ENCODE peak calls at places on chromosomes 12 and 14, in four cellular contexts. One of them, this sample, is unnamed.
A peak's percentile ranks its signal among the peaks of the same experiment; 100 is the strongest.

GRCh38 chr12:13183621-13184020 is 12.9 kb upstream of the EMP1 start:
- DNase-seq in GM23338: no peak
- DNase-seq in stomach: no peak
- DNase-seq in spleen: no peak
- DNase-seq in this sample: no peak

GRCh38 chr14:69860221-69860620 is 19.0 kb upstream of the SMOC1 start:
- DNase-seq in spleen: no peak
- DNase-seq in stomach: no peak
- DNase-seq in GM23338: no peak
- DNase-seq in this sample: no peak

GRCh38 chr12:120093592-120094355 is 22.8 kb downstream of the RAB35 start:
- DNase-seq in spleen: no peak
- DNase-seq in GM23338: peak; percentile 89
- DNase-seq in stomach: no peak
- DNase-seq in this sample: no peak

GRCh38 chr14:74954232-74954946 is 1.0 kb downstream of the PGF start:
- DNase-seq in GM23338: no peak
- DNase-seq in stomach: no peak
- DNase-seq in spleen: no peak
- DNase-seq in this sample: peak; percentile 63

GRCh38 chr14:104735830-104736642 is 12.0 kb downstream of the ADSS1 start:
- DNase-seq in GM23338: no peak
- DNase-seq in spleen: peak; percentile 92
- DNase-seq in stomach: peak; percentile 87
- DNase-seq in this sample: peak; percentile 81

GRCh38 chr14:50225067-50225973 is 6.1 kb downstream of the SOS2 start:
- DNase-seq in stomach: no peak
- DNase-seq in spleen: no peak
- DNase-seq in GM23338: peak; percentile 11
- DNase-seq in this sample: peak; percentile 16

GRCh38 chr12:115700896-115701465 is 576.5 kb downstream of the MED13L start:
- DNase-seq in spleen: no peak
- DNase-seq in stomach: no peak
- DNase-seq in GM23338: no peak
- DNase-seq in this sample: no peak

GRCh38 chr12:109775172-109775881 is 57.9 kb downstream of the TRPV4 start:
- DNase-seq in spleen: peak; percentile 87
- DNase-seq in stomach: peak; percentile 82
- DNase-seq in GM23338: peak; percentile 87
- DNase-seq in this sample: peak; percentile 50

GRCh38 chr14:97459180-97459579 is 662.0 kb downstream of the VRK1 start:
- DNase-seq in GM23338: peak; percentile 17
- DNase-seq in stomach: no peak
- DNase-seq in spleen: no peak
- DNase-seq in this sample: no peak

GRCh38 chr14:31137214-31137889 is 70.2 kb downstream of the HECTD1 start:
- DNase-seq in GM23338: no peak
- DNase-seq in stomach: no peak
- DNase-seq in spleen: no peak
- DNase-seq in this sample: no peak

GRCh38 chr12:18998343-18999270 is 130.9 kb upstream of the PLEKHA5 start:
- DNase-seq in GM23338: no peak
- DNase-seq in spleen: no peak
- DNase-seq in stomach: no peak
- DNase-seq in this sample: no peak

GRCh38 chr12:107512391-107512790 is 173.2 kb upstream of the PWP1 start:
- DNase-seq in stomach: no peak
- DNase-seq in spleen: no peak
- DNase-seq in GM23338: no peak
- DNase-seq in this sample: no peak

GRCh38 chr12:68913682-68914081 is 19.3 kb downstream of the CPM start:
- DNase-seq in spleen: no peak
- DNase-seq in GM23338: no peak
- DNase-seq in stomach: no peak
- DNase-seq in this sample: no peak

GRCh38 chr12:101596172-101596571 is 1.4 kb downstream of the MYBPC1 start:
- DNase-seq in spleen: no peak
- DNase-seq in stomach: no peak
- DNase-seq in GM23338: no peak
- DNase-seq in this sample: no peak

GRCh38 chr12:40152783-40153383 is 47.0 kb upstream of the SLC2A13 start:
- DNase-seq in GM23338: peak; percentile 65
- DNase-seq in spleen: peak; percentile 70
- DNase-seq in stomach: peak; percentile 50
- DNase-seq in this sample: peak; percentile 20

GRCh38 chr14:61355892-61356325 is 34.5 kb downstream of the PRKCH start:
- DNase-seq in spleen: peak; percentile 67
- DNase-seq in GM23338: peak; percentile 81
- DNase-seq in stomach: no peak
- DNase-seq in this sample: peak; percentile 1

GRCh38 chr12:131604859-131605258 is 106.0 kb upstream of the SFSWAP start:
- DNase-seq in spleen: peak; percentile 31
- DNase-seq in GM23338: no peak
- DNase-seq in stomach: no peak
- DNase-seq in this sample: no peak

GRCh38 chr14:100741956-100742355 is 15.3 kb downstream of the DLK1 start:
- DNase-seq in spleen: no peak
- DNase-seq in stomach: no peak
- DNase-seq in GM23338: no peak
- DNase-seq in this sample: no peak

GRCh38 chr14:89720741-89721315 is 233.7 kb downstream of the EFCAB11 start:
- DNase-seq in stomach: peak; percentile 35
- DNase-seq in GM23338: peak; percentile 40
- DNase-seq in spleen: peak; percentile 90
- DNase-seq in this sample: no peak

GRCh38 chr12:2183556-2184541 is 131.1 kb downstream of the CACNA1C start:
- DNase-seq in GM23338: peak; percentile 56
- DNase-seq in stomach: no peak
- DNase-seq in spleen: no peak
- DNase-seq in this sample: peak; percentile 11

GRCh38 chr12:8996682-8997405 is 7.5 kb downstream of the KLRG1 start:
- DNase-seq in spleen: no peak
- DNase-seq in stomach: no peak
- DNase-seq in GM23338: no peak
- DNase-seq in this sample: no peak

GRCh38 chr12:28578361-28578760 is 388.1 kb downstream of the CCDC91 start:
- DNase-seq in spleen: no peak
- DNase-seq in stomach: no peak
- DNase-seq in GM23338: no peak
- DNase-seq in this sample: no peak

GRCh38 chr14:64208261-64208660 is 85.9 kb downstream of the ESR2 start:
- DNase-seq in stomach: no peak
- DNase-seq in spleen: no peak
- DNase-seq in GM23338: no peak
- DNase-seq in this sample: no peak

GRCh38 chr12:27616356-27617150 is 79.7 kb upstream of the REP15 start:
- DNase-seq in stomach: no peak
- DNase-seq in GM23338: no peak
- DNase-seq in spleen: no peak
- DNase-seq in this sample: no peak

GRCh38 chr12:109098142-109098652 is 800 bp downstream of the UNG start:
- DNase-seq in GM23338: no peak
- DNase-seq in stomach: peak; percentile 65
- DNase-seq in spleen: no peak
- DNase-seq in this sample: no peak

GRCh38 chr12:70962226-70962794 is 41.8 kb upstream of the PTPRR start:
- DNase-seq in spleen: no peak
- DNase-seq in stomach: no peak
- DNase-seq in GM23338: no peak
- DNase-seq in this sample: no peak

GRCh38 chr12:50732591-50732990 is 31.3 kb upstream of the ATF1 start:
- DNase-seq in spleen: no peak
- DNase-seq in stomach: no peak
- DNase-seq in GM23338: no peak
- DNase-seq in this sample: no peak

GRCh38 chr14:103547941-103548462 is 14.5 kb downstream of the BAG5 start:
- DNase-seq in stomach: no peak
- DNase-seq in spleen: peak; percentile 67
- DNase-seq in GM23338: no peak
- DNase-seq in this sample: no peak

GRCh38 chr14:103545915-103546650 is 16.4 kb downstream of the BAG5 start:
- DNase-seq in GM23338: no peak
- DNase-seq in spleen: peak; percentile 68
- DNase-seq in stomach: no peak
- DNase-seq in this sample: no peak

GRCh38 chr14:103545219-103545914 is 16.4 kb downstream of the TRMT61A start:
- DNase-seq in spleen: peak; percentile 63
- DNase-seq in stomach: no peak
- DNase-seq in GM23338: no peak
- DNase-seq in this sample: no peak

GRCh38 chr14:103547455-103547940 is 15.0 kb downstream of the BAG5 start:
- DNase-seq in GM23338: no peak
- DNase-seq in stomach: no peak
- DNase-seq in spleen: no peak
- DNase-seq in this sample: no peak

GRCh38 chr14:103546651-103547454 is 15.6 kb downstream of the BAG5 start:
- DNase-seq in spleen: peak; percentile 93
- DNase-seq in GM23338: peak; percentile 87
- DNase-seq in stomach: peak; percentile 80
- DNase-seq in this sample: peak; percentile 44
- TF ChIP-seq POLR2AphosphoS5 in spleen: peak; percentile 57
- TF ChIP-seq POLR2AphosphoS5 in GM23338: no peak
- TF ChIP-seq POLR2AphosphoS5 in stomach: no peak
- TF ChIP-seq POLR2AphosphoS5 in this sample: no peak

GRCh38 chr12:79307340-79307739 is 383.4 kb downstream of the PAWR start:
- DNase-seq in GM23338: no peak
- DNase-seq in stomach: no peak
- DNase-seq in spleen: no peak
- DNase-seq in this sample: no peak
- TF ChIP-seq POLR2AphosphoS5 in GM23338: no peak
- TF ChIP-seq POLR2AphosphoS5 in stomach: no peak
- TF ChIP-seq POLR2AphosphoS5 in spleen: no peak
- TF ChIP-seq POLR2AphosphoS5 in this sample: no peak

DNA sequence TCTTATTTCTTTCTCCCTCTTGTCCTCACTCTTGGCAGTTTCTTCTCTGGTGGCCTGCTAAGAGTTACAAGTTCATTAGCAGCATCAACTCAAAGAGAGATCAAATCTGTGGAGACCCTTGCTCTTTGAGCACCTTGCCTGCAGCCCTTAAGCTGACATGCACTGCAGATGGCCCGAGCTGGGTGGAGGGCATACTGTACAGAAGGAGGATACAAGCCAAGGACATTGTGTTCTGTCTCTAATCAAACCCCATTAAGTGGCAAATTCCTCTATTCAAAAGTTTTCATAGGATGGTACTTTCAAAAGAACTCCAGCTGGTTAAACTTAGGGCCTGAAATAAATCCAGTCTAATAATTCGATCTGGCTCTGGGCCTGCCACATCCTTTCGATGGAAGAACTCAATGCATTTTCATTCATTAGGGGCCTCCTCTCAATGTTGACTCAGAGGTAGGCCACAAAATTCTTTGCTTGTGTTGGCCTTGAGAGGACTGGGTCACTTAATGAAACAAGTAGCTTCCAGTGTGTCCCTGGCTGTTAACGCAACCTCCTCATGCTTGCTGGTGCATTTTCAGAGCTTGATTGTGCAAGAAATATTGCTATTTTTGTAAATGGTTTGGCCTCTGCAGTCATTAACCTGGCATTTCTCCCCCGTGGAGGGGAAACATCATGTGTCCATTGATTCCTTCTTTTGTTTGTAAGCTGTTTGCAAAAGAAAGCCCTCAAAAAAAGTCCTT is 318.2 kb downstream of the NUAK1 start:
- DNase-seq in spleen: no peak
- DNase-seq in GM23338: peak; percentile 14
- DNase-seq in stomach: no peak
- DNase-seq in this sample: peak; percentile 40
- TF ChIP-seq POLR2AphosphoS5 in spleen: no peak
- TF ChIP-seq POLR2AphosphoS5 in GM23338: no peak
- TF ChIP-seq POLR2AphosphoS5 in stomach: peak; percentile 15
- TF ChIP-seq POLR2AphosphoS5 in this sample: no peak

GRCh38 chr12:121238086-121238485 is 28.2 kb downstream of the P2RX4 start:
- DNase-seq in GM23338: no peak
- DNase-seq in spleen: no peak
- DNase-seq in stomach: no peak
- DNase-seq in this sample: no peak

GRCh38 chr12:121240484-121241202 is 30.7 kb downstream of the P2RX4 start:
- DNase-seq in GM23338: peak; percentile 66
- DNase-seq in spleen: peak; percentile 96
- DNase-seq in stomach: peak; percentile 58
- DNase-seq in this sample: no peak

GRCh38 chr12:121238604-121239334 is 28.8 kb downstream of the P2RX4 start:
- DNase-seq in GM23338: peak; percentile 45
- DNase-seq in spleen: no peak
- DNase-seq in stomach: no peak
- DNase-seq in this sample: no peak

GRCh38 chr12:121239704-121240420 is 29.9 kb downstream of the P2RX4 start:
- DNase-seq in GM23338: no peak
- DNase-seq in stomach: no peak
- DNase-seq in spleen: no peak
- DNase-seq in this sample: no peak

DNA sequence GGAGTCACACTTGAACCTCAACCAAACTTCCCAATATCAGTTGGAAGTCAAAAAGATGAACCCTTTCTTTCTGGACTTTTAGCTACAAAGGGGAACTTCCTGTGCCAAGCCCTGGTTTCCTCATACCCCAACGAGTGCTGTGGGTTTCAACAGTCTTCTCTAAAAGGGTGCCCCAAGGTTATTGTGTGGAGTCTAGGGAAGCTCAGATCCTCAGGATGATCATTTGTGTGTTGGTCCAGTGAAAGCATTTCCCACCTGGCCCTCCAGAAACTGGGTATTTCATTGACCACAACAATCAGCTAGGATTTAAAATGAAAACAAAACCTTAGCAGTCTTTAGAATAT is 29.4 kb downstream of the P2RX4 start:
- DNase-seq in spleen: no peak
- DNase-seq in stomach: no peak
- DNase-seq in GM23338: no peak
- DNase-seq in this sample: no peak
- TF ChIP-seq POLR2AphosphoS5 in spleen: no peak
- TF ChIP-seq POLR2AphosphoS5 in stomach: no peak
- TF ChIP-seq POLR2AphosphoS5 in GM23338: no peak
- TF ChIP-seq POLR2AphosphoS5 in this sample: no peak

GRCh38 chr12:129550353-129550752 is 353.5 kb downstream of the TMEM132D start:
- DNase-seq in spleen: no peak
- DNase-seq in stomach: peak; percentile 81
- DNase-seq in GM23338: no peak
- DNase-seq in this sample: no peak
- TF ChIP-seq POLR2AphosphoS5 in spleen: no peak
- TF ChIP-seq POLR2AphosphoS5 in stomach: no peak
- TF ChIP-seq POLR2AphosphoS5 in GM23338: no peak
- TF ChIP-seq POLR2AphosphoS5 in this sample: no peak

GRCh38 chr12:93848453-93849120 is 171.4 kb downstream of the CRADD start:
- DNase-seq in stomach: no peak
- DNase-seq in spleen: peak; percentile 79
- DNase-seq in GM23338: no peak
- DNase-seq in this sample: no peak
- TF ChIP-seq POLR2AphosphoS5 in stomach: no peak
- TF ChIP-seq POLR2AphosphoS5 in spleen: no peak
- TF ChIP-seq POLR2AphosphoS5 in GM23338: no peak
- TF ChIP-seq POLR2AphosphoS5 in this sample: no peak

GRCh38 chr14:75985618-75986438 is at the start of gene IFT43:
- DNase-seq in spleen: peak; percentile 98
- DNase-seq in GM23338: peak; percentile 90
- DNase-seq in stomach: peak; percentile 94
- DNase-seq in this sample: no peak
- TF ChIP-seq POLR2AphosphoS5 in spleen: peak; percentile 80
- TF ChIP-seq POLR2AphosphoS5 in GM23338: peak; percentile 64
- TF ChIP-seq POLR2AphosphoS5 in stomach: peak; percentile 81
- TF ChIP-seq POLR2AphosphoS5 in this sample: no peak

GRCh38 chr12:114684098-114684869 is at the start of gene TBX3:
- DNase-seq in stomach: peak; percentile 79
- DNase-seq in GM23338: peak; percentile 96
- DNase-seq in spleen: peak; percentile 88
- DNase-seq in this sample: peak; percentile 98
- TF ChIP-seq POLR2AphosphoS5 in stomach: peak; percentile 84
- TF ChIP-seq POLR2AphosphoS5 in GM23338: no peak
- TF ChIP-seq POLR2AphosphoS5 in spleen: peak; percentile 93
- TF ChIP-seq POLR2AphosphoS5 in this sample: peak; percentile 78